ENCODE peak calls at places on chromosomes 4 and X, in eight cellular contexts. U is adrenal gland, Z is left ventricle myocardium inferior, D is uterus, W is MCF 10A, P is vagina, X is GM12865, C is BJ. T is an unnamed sample.

GRCh38 chrX:155745792-155746191 is 133.0 kb upstream of the TMLHE start:
- DNase-seq in C (no peak), X (no peak), Z (no peak), D (peak; percentile 14), P (no peak), U (peak; percentile 39), W (peak; percentile 71), T (no peak)

GRCh38 chrX:275476-275966 is 5.7 kb upstream of the PLCXD1 start:
- DNase-seq in C (no peak), P (no peak), U (no peak), Z (no peak), W (no peak), X (no peak), D (no peak), T (peak; percentile 32)

GRCh38 chr4:57136281-57136680 is 26.1 kb upstream of the IGFBP7 start:
- DNase-seq in C (no peak), W (no peak), X (no peak), D (no peak), U (no peak), Z (no peak), P (no peak), T (no peak)

GRCh38 chrX:108245462-108245861 is 153.9 kb downstream of the ATG4A start:
- DNase-seq in X (peak; percentile 1), D (no peak), W (peak; percentile 13), U (no peak), C (no peak), P (no peak), Z (no peak), T (no peak)

GRCh38 chrX:134948333-134949241 is 42.2 kb upstream of the SMIM10 start:
- DNase-seq in X (no peak), P (no peak), C (no peak), W (peak; percentile 19), Z (peak; percentile 15), U (peak; percentile 44), D (no peak), T (no peak)

GRCh38 chr4:5941601-5942000 is 48.7 kb upstream of the CRMP1 start:
- DNase-seq in Z (no peak), U (no peak), P (no peak), W (no peak), D (no peak), X (no peak), C (no peak), T (no peak)

GRCh38 chr4:4388418-4388817 is 1.5 kb downstream of the NSG1 start:
- DNase-seq in C (no peak), X (no peak), P (no peak), W (no peak), Z (no peak), D (no peak), U (no peak), T (no peak)

GRCh38 chrX:140765043-140765784 is 55.7 kb downstream of the LINC00632 start:
- DNase-seq in Z (no peak), C (no peak), P (no peak), W (no peak), X (no peak), U (no peak), D (no peak), T (peak; percentile 8)

GRCh38 chr4:71270901-71271300 is 67.9 kb upstream of the SLC4A4 start:
- DNase-seq in Z (no peak), W (peak; percentile 67), D (no peak), X (peak; percentile 54), C (no peak), P (no peak), U (peak; percentile 20), T (peak; percentile 35)

GRCh38 chrX:14032383-14032782 is 2.7 kb upstream of the GEMIN8 start:
- DNase-seq in D (peak; percentile 58), P (no peak), W (peak; percentile 78), U (peak; percentile 47), Z (no peak), X (peak; percentile 67), C (no peak), T (peak; percentile 57)

GRCh38 chr4:113145519-113146291 is 96.3 kb downstream of the ANK2 start:
- DNase-seq in P (no peak), D (no peak), C (no peak), W (no peak), X (no peak), Z (peak; percentile 24), U (no peak), T (peak; percentile 74)

GRCh38 chr4:181202249-181202648 is 1041.0 kb upstream of the TENM3 start:
- DNase-seq in C (no peak), X (no peak), W (no peak), P (no peak), U (no peak), D (no peak), Z (no peak), T (no peak)

GRCh38 chrX:45801554-45801953 is 600.9 kb upstream of the DIPK2B start:
- DNase-seq in Z (no peak), X (peak; percentile 21), D (no peak), U (no peak), P (no peak), C (no peak), W (peak; percentile 66), T (no peak)

GRCh38 chrX:77937291-77937690 is 26.8 kb downstream of the ATP7A start:
- DNase-seq in X (no peak), P (no peak), Z (no peak), C (no peak), D (no peak), U (no peak), W (peak; percentile 48), T (no peak)

GRCh38 chr4:141077611-141078225 is 55.6 kb downstream of the RNF150 start:
- DNase-seq in U (peak; percentile 16), D (no peak), W (no peak), Z (peak; percentile 25), P (no peak), C (no peak), X (no peak), T (no peak)

GRCh38 chr4:143348233-143349077 is 11.8 kb downstream of the GAB1 start:
- DNase-seq in P (no peak), W (no peak), U (no peak), C (no peak), Z (no peak), X (no peak), D (no peak), T (no peak)

GRCh38 chr4:4853371-4853823 is 6.1 kb upstream of the MSX1 start:
- DNase-seq in C (no peak), D (no peak), U (no peak), P (no peak), X (peak; percentile 60), Z (no peak), W (no peak), T (no peak)

DNA sequence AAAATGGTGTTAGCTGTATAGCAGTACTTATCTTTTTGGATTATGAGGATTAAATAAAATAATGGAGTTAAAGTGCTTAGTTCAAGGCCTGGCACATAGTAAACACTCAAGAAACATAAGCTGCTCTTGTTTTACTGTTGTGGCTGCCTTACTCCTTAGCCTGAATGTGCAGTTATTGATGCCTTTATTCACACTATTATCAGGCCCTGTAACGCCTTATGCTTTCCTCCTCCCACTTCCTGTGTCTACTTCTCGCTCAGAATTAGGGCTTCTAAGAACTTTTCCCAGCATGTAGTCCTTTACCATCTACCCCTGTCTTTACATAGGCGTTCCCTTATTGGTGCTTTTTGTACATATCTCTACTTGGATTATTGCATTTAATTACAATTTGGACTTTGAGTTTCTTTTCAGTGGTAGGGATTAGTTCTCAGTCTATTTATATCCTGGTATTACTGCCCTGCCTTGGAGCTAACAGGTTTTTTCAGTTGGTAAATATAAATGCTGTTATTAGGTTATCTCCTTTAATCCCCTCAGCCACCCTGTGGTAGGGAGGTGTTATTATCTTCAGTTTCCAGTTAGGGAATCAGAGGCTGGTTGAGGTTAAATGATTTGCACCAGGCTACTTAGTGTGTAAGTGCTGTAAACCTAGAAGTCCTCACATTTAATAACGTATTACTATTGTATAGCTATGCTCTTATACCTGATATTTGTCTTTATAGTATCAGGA is 83.9 kb downstream of the RBPJ start:
- DNase-seq in W (no peak), D (no peak), C (no peak), Z (no peak), P (no peak), X (no peak), U (no peak), T (no peak)
- TF ChIP-seq CTCF in W (no peak), D (no peak), C (no peak), Z (peak; percentile 23), P (no peak), X (no peak), U (no peak), T (no peak)

GRCh38 chr4:98935633-98936032 is 6.7 kb upstream of the EIF4E start:
- DNase-seq in D (no peak), Z (no peak), C (no peak), W (no peak), U (no peak), X (no peak), P (no peak), T (no peak)
- TF ChIP-seq CTCF in D (no peak), Z (no peak), C (no peak), W (no peak), U (no peak), X (no peak), P (no peak), T (no peak)

GRCh38 chr4:90960840-90961239 is 833.6 kb downstream of the CCSER1 start:
- DNase-seq in W (no peak), D (no peak), U (no peak), C (no peak), X (no peak), Z (no peak), P (no peak), T (no peak)
- TF ChIP-seq CTCF in W (no peak), D (no peak), U (no peak), C (no peak), X (no peak), Z (no peak), P (no peak), T (no peak)

GRCh38 chr4:77076889-77077635 is 1.3 kb upstream of the CCNI start:
- DNase-seq in Z (no peak), U (no peak), C (no peak), P (no peak), D (no peak), X (no peak), W (no peak), T (no peak)
- TF ChIP-seq CTCF in Z (no peak), U (no peak), C (no peak), P (no peak), D (no peak), X (no peak), W (no peak), T (no peak)

GRCh38 chr4:28686618-28687017 is 1826.0 kb downstream of the STIM2 start:
- DNase-seq in C (no peak), U (no peak), X (peak; percentile 9), W (peak; percentile 39), D (no peak), Z (peak; percentile 14), P (no peak), T (peak; percentile 39)
- TF ChIP-seq CTCF in C (peak; percentile 45), U (no peak), X (peak; percentile 32), W (peak; percentile 31), D (no peak), Z (peak; percentile 63), P (no peak), T (peak; percentile 46)

GRCh38 chr4:102623622-102624021 is 122.5 kb downstream of the NFKB1 start:
- DNase-seq in W (peak; percentile 48), C (no peak), X (no peak), P (no peak), U (peak; percentile 29), Z (no peak), D (no peak), T (no peak)
- TF ChIP-seq CTCF in W (peak; percentile 12), C (peak; percentile 22), X (no peak), P (no peak), U (no peak), Z (no peak), D (no peak), T (no peak)

T was measured in nephron progenitor cell.